ENCODE peak calls at places on chromosomes 16 and 17, in nine cellular contexts. X, D, F, C, Z, N, V, I and A are unnamed samples.

GRCh38 chr17:17051791-17052461 is 9.7 kb downstream of the MPRIP start:
- DNase-seq in X (no peak), D (no peak), F (no peak), C (no peak), Z (no peak), N (no peak), V (peak), I (no peak), A (no peak)

GRCh38 chr16:23564964-23565363 is 7.4 kb downstream of the UBFD1 start:
- DNase-seq in X (peak), D (no peak), F (no peak), C (no peak), Z (no peak), N (no peak), V (no peak), I (no peak), A (no peak)

GRCh38 chr16:22183901-22184614 is 21.8 kb downstream of the SDR42E2 start:
- DNase-seq in X (no peak), D (no peak), F (no peak), C (peak), Z (no peak), N (peak), V (no peak), I (peak), A (no peak)

GRCh38 chr16:78448658-78449327 is 349.3 kb downstream of the WWOX start:
- DNase-seq in X (no peak), D (no peak), F (no peak), C (no peak), Z (no peak), N (no peak), V (no peak), I (no peak), A (no peak)

GRCh38 chr17:75103601-75104554 is 5.9 kb upstream of the ARMC7 start:
- DNase-seq in X (no peak), D (no peak), F (no peak), C (no peak), Z (no peak), N (no peak), V (no peak), I (no peak), A (no peak)

GRCh38 chr16:10535461-10535860 is 44.9 kb downstream of the EMP2 start:
- DNase-seq in X (no peak), D (no peak), F (no peak), C (no peak), Z (no peak), N (no peak), V (no peak), I (no peak), A (no peak)

GRCh38 chr16:74771656-74772315 is 2.8 kb downstream of the FA2H start:
- DNase-seq in X (no peak), D (no peak), F (no peak), C (no peak), Z (peak), N (peak), V (no peak), I (peak), A (no peak)

GRCh38 chr17:44970136-44970737 is 2.1 kb upstream of the C1QL1 start:
- DNase-seq in X (peak), D (no peak), F (peak), C (peak), Z (no peak), N (no peak), V (peak), I (no peak), A (no peak)

GRCh38 chr17:10297691-10298090 is 75.1 kb downstream of the MYH13 start:
- DNase-seq in X (no peak), D (no peak), F (no peak), C (no peak), Z (no peak), N (no peak), V (no peak), I (no peak), A (no peak)

GRCh38 chr17:17147821-17148220 is 58.3 kb downstream of the PLD6 start:
- DNase-seq in X (no peak), D (no peak), F (no peak), C (no peak), Z (no peak), N (no peak), V (no peak), I (no peak), A (no peak)

GRCh38 chr17:40038882-40039513 is 15.2 kb downstream of the MED24 start:
- DNase-seq in X (peak), D (no peak), F (peak), C (peak), Z (peak), N (no peak), V (peak), I (peak), A (no peak)

GRCh38 chr16:58684001-58684353 is 593 bp downstream of the SLC38A7 start:
- DNase-seq in X (no peak), D (no peak), F (no peak), C (no peak), Z (no peak), N (no peak), V (no peak), I (no peak), A (no peak)

GRCh38 chr16:2869502-2870064 is 11.6 kb upstream of the PRSS22 start:
- DNase-seq in X (no peak), D (no peak), F (no peak), C (no peak), Z (no peak), N (no peak), V (no peak), I (no peak), A (no peak)

GRCh38 chr16:9090101-9090959 is 1.1 kb upstream of the HAPSTR1 start:
- DNase-seq in X (peak), D (no peak), F (peak), C (peak), Z (peak), N (peak), V (peak), I (peak), A (no peak)